ENCODE peak calls at places on chromosomes 7 and 10, in seven cellular contexts. One of them, this sample, is unnamed.

GRCh38 chr10:129774082-129774735 is 189.9 kb downstream of the EBF3 start:
- DNase-seq in cardiac muscle cell: no peak
- DNase-seq in coronary artery: peak; percentile 65
- DNase-seq in brain microvascular endothelial cell: no peak
- DNase-seq in tibial nerve: no peak
- DNase-seq in heart left ventricle: no peak
- DNase-seq in psoas muscle: no peak
- DNase-seq in this sample: no peak

GRCh38 chr7:140605337-140605736 is 35.3 kb downstream of the DENND2A start:
- DNase-seq in heart left ventricle: no peak
- DNase-seq in psoas muscle: no peak
- DNase-seq in brain microvascular endothelial cell: peak; percentile 46
- DNase-seq in cardiac muscle cell: no peak
- DNase-seq in tibial nerve: no peak
- DNase-seq in coronary artery: no peak
- DNase-seq in this sample: no peak

GRCh38 chr7:23246540-23246939 is at the start of gene GPNMB:
- DNase-seq in coronary artery: no peak
- DNase-seq in cardiac muscle cell: peak; percentile 86
- DNase-seq in psoas muscle: peak; percentile 33
- DNase-seq in heart left ventricle: peak; percentile 21
- DNase-seq in brain microvascular endothelial cell: peak; percentile 52
- DNase-seq in tibial nerve: peak; percentile 28
- DNase-seq in this sample: no peak

GRCh38 chr10:36492590-36493510 is 632.5 kb upstream of the ANKRD30A start:
- DNase-seq in tibial nerve: no peak
- DNase-seq in brain microvascular endothelial cell: peak; percentile 40
- DNase-seq in heart left ventricle: no peak
- DNase-seq in cardiac muscle cell: peak; percentile 22
- DNase-seq in psoas muscle: no peak
- DNase-seq in coronary artery: no peak
- DNase-seq in this sample: no peak

GRCh38 chr7:39164887-39165286 is 187.2 kb downstream of the POU6F2 start:
- DNase-seq in tibial nerve: no peak
- DNase-seq in brain microvascular endothelial cell: no peak
- DNase-seq in psoas muscle: no peak
- DNase-seq in heart left ventricle: no peak
- DNase-seq in coronary artery: no peak
- DNase-seq in cardiac muscle cell: no peak
- DNase-seq in this sample: no peak

GRCh38 chr10:133459454-133460207 is 5.9 kb downstream of the SCART1 start:
- DNase-seq in brain microvascular endothelial cell: no peak
- DNase-seq in coronary artery: peak; percentile 54
- DNase-seq in psoas muscle: no peak
- DNase-seq in cardiac muscle cell: no peak
- DNase-seq in heart left ventricle: no peak
- DNase-seq in tibial nerve: no peak
- DNase-seq in this sample: no peak

GRCh38 chr10:78416031-78416800 is 382.6 kb downstream of the RPS24 start:
- DNase-seq in coronary artery: peak; percentile 58
- DNase-seq in tibial nerve: no peak
- DNase-seq in brain microvascular endothelial cell: peak; percentile 3
- DNase-seq in cardiac muscle cell: no peak
- DNase-seq in heart left ventricle: no peak
- DNase-seq in psoas muscle: no peak
- DNase-seq in this sample: no peak

GRCh38 chr7:82164813-82165212 is 278.8 kb downstream of the CACNA2D1 start:
- DNase-seq in psoas muscle: no peak
- DNase-seq in coronary artery: no peak
- DNase-seq in tibial nerve: no peak
- DNase-seq in brain microvascular endothelial cell: peak; percentile 81
- DNase-seq in heart left ventricle: peak; percentile 15
- DNase-seq in cardiac muscle cell: peak; percentile 85
- DNase-seq in this sample: no peak

GRCh38 chr7:154795014-154795413 is 207.9 kb downstream of the PAXIP1 start:
- DNase-seq in coronary artery: no peak
- DNase-seq in heart left ventricle: no peak
- DNase-seq in tibial nerve: no peak
- DNase-seq in psoas muscle: no peak
- DNase-seq in brain microvascular endothelial cell: no peak
- DNase-seq in cardiac muscle cell: no peak
- DNase-seq in this sample: no peak

DNA sequence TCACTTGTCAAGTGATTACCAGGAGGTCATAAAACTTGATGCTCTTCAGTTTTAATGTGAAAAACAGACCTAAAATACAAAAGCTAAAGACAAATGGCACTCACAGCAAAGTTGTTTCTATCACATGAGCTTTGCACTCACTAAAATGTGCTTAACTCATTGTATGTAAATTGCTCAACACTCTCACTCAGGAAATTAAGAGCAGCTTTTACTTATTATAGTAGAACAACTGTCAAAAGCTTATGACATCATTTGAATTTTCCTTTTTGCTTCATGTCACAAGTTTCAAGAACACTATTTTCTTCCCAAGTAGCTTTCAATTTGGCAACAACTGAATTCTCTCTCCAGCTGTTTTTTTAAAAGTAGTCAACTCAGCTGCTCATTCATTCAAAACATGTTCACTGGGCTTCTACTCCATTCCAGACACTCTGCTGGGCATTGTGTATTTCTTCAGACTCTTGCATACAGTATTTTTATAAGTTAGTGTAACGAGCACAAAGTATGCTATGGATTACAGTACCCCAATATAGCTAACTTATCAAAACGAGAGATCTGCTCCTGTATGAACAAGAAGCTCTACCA is 46.9 kb downstream of the ATE1 start:
- DNase-seq in tibial nerve: no peak
- DNase-seq in psoas muscle: no peak
- DNase-seq in heart left ventricle: no peak
- DNase-seq in coronary artery: no peak
- DNase-seq in cardiac muscle cell: peak; percentile 81
- DNase-seq in brain microvascular endothelial cell: no peak
- DNase-seq in this sample: no peak
- H3K4me3 ChIP-seq in tibial nerve: no peak overlapping the region
- H3K4me3 ChIP-seq in psoas muscle: no peak overlapping the region
- H3K4me3 ChIP-seq in heart left ventricle: no peak overlapping the region
- H3K4me3 ChIP-seq in coronary artery: no peak overlapping the region
- H3K4me3 ChIP-seq in cardiac muscle cell: no peak overlapping the region
- H3K4me3 ChIP-seq in brain microvascular endothelial cell: no peak overlapping the region
- H3K4me3 ChIP-seq in this sample: no peak overlapping the region

DNA sequence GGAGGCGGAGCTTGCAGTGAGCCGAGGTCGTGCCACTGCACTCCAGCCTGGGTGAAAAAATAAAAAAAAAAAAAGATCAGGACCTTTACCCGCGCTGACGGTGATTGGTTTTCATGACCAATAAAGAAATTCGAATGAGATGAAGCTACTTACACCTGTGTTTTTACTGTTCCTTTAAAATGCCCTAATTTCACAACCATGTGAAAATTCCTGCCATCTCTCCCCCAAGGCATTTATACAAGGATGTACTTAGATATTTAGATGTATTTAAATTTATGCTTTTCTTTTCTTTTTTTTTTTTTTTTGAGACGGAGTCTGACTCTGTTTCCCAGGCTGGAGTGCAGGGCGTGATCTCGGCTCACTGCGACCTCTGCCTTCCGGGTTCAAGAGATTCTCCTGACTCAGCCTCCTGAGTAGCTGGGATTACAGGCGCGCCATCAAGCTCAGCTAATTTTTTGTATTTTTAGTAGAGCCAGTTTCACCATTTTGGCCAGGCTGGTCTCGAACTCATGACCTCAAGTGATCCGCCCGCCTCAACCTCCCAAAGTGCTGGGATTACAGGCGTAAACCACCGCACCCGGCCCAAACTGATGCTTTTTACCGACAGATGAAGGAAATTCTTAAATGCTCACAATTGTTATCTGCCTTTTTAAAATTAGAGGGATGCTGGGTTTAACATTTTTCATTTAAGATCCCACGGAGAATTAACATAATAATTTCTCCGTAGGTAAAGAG is 3.1 kb upstream of the PHYH start:
- DNase-seq in cardiac muscle cell: no peak
- DNase-seq in brain microvascular endothelial cell: no peak
- DNase-seq in tibial nerve: no peak
- DNase-seq in psoas muscle: no peak
- DNase-seq in coronary artery: no peak
- DNase-seq in heart left ventricle: no peak
- DNase-seq in this sample: no peak
- H3K27ac ChIP-seq in cardiac muscle cell: no peak overlapping the region
- H3K27ac ChIP-seq in brain microvascular endothelial cell: no peak overlapping the region
- H3K27ac ChIP-seq in tibial nerve: peak overlapping the region; percentile 93
- H3K27ac ChIP-seq in psoas muscle: peak overlapping the region; percentile 99
- H3K27ac ChIP-seq in coronary artery: no peak overlapping the region
- H3K27ac ChIP-seq in heart left ventricle: peak overlapping the region; percentile 97
- H3K27ac ChIP-seq in this sample: peak overlapping the region; percentile 99

GRCh38 chr7:44110724-44111635 is 6.8 kb downstream of the AEBP1 start:
- DNase-seq in tibial nerve: no peak
- DNase-seq in heart left ventricle: no peak
- DNase-seq in coronary artery: no peak
- DNase-seq in cardiac muscle cell: no peak
- DNase-seq in psoas muscle: no peak
- DNase-seq in brain microvascular endothelial cell: no peak
- DNase-seq in this sample: no peak

GRCh38 chr7:44111759-44112158 is 7.6 kb downstream of the AEBP1 start:
- DNase-seq in heart left ventricle: no peak
- DNase-seq in tibial nerve: no peak
- DNase-seq in coronary artery: no peak
- DNase-seq in psoas muscle: no peak
- DNase-seq in brain microvascular endothelial cell: no peak
- DNase-seq in cardiac muscle cell: no peak
- DNase-seq in this sample: no peak

GRCh38 chr7:44113764-44114354 is 9.5 kb downstream of the POLD2 start:
- DNase-seq in heart left ventricle: no peak
- DNase-seq in psoas muscle: no peak
- DNase-seq in brain microvascular endothelial cell: no peak
- DNase-seq in tibial nerve: no peak
- DNase-seq in coronary artery: no peak
- DNase-seq in cardiac muscle cell: no peak
- DNase-seq in this sample: no peak

GRCh38 chr7:44112997-44113763 is 9.0 kb downstream of the AEBP1 start:
- DNase-seq in heart left ventricle: no peak
- DNase-seq in coronary artery: no peak
- DNase-seq in cardiac muscle cell: no peak
- DNase-seq in psoas muscle: no peak
- DNase-seq in tibial nerve: no peak
- DNase-seq in brain microvascular endothelial cell: no peak
- DNase-seq in this sample: no peak

DNA sequence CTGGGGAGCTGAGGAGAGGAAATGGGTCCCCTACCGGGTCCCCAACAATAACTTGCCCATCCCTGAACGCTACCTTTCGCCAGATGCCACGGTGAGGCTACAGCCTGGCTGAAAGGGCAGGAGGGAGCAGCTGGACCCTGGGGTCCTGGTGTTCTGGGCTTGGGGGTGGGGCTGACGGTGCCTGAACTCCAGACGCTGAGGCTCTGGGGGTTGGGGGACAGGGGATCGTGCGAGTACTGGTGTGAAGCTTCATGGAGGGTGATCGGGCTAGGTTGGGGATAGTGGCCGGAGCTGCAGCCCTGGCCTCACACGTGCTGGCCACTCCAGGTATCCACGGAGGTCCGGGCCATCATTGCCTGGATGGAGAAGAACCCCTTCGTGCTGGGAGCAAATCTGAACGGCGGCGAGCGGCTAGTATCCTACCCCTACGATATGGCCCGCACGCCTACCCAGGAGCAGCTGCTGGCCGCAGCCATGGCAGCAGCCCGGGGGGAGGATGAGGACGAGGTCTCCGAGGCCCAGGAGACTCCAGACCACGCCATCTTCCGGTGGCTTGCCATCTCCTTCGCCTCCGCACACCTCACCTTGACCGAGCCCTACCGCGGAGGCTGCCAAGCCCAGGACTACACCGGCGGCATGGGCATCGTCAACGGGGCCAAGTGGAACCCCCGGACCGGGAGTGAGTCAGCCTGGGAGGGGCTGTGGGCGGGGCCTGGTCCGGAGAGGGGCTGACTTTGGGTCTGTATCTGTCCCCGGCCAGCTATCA is 8.3 kb downstream of the AEBP1 start:
- DNase-seq in coronary artery: no peak
- DNase-seq in cardiac muscle cell: no peak
- DNase-seq in brain microvascular endothelial cell: no peak
- DNase-seq in psoas muscle: no peak
- DNase-seq in heart left ventricle: no peak
- DNase-seq in tibial nerve: no peak
- DNase-seq in this sample: no peak
- H3K4me3 ChIP-seq in coronary artery: peak overlapping the region; percentile 5
- H3K4me3 ChIP-seq in cardiac muscle cell: no peak overlapping the region
- H3K4me3 ChIP-seq in brain microvascular endothelial cell: no peak overlapping the region
- H3K4me3 ChIP-seq in psoas muscle: no peak overlapping the region
- H3K4me3 ChIP-seq in heart left ventricle: no peak overlapping the region
- H3K4me3 ChIP-seq in tibial nerve: no peak overlapping the region
- H3K4me3 ChIP-seq in this sample: no peak overlapping the region

DNA sequence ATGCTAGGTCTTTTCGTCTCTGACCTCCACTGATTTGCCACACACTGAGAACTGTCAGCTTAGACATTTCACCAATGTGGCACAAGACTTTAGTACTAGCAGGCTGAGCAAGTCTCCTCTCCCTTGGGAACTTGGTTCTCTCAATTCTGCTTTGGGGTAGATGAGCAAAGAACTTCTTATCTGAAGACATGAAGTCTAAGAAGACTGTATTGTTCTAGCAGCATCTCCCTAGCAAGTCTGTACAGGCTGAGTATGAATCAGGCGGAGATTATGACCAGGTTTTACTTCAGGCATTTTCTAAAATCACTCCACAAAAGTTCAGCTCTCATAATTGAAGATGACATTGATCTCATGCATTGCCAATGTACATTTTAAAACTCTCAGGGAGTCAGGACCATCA is 23.8 kb upstream of the STN1 start:
- DNase-seq in cardiac muscle cell: no peak
- DNase-seq in psoas muscle: no peak
- DNase-seq in coronary artery: no peak
- DNase-seq in brain microvascular endothelial cell: no peak
- DNase-seq in tibial nerve: no peak
- DNase-seq in heart left ventricle: no peak
- DNase-seq in this sample: no peak
- H3K27ac ChIP-seq in cardiac muscle cell: no peak overlapping the region
- H3K27ac ChIP-seq in psoas muscle: no peak overlapping the region
- H3K27ac ChIP-seq in coronary artery: no peak overlapping the region
- H3K27ac ChIP-seq in brain microvascular endothelial cell: no peak overlapping the region
- H3K27ac ChIP-seq in tibial nerve: no peak overlapping the region
- H3K27ac ChIP-seq in heart left ventricle: no peak overlapping the region
- H3K27ac ChIP-seq in this sample: no peak overlapping the region